ENCODE peak calls at places on chromosomes 16 and 17, in nine cellular contexts. I is ovary, O is uterus, V is endothelial cell of umbilical vein, U is IMR-90, C is epithelial cell of esophagus, Y is prostate gland, L is body of pancreas, Z is heart right ventricle. P is an unnamed sample.

GRCh38 chr16:57486858-57487834 is 853 bp upstream of the DOK4 start:
- DNase-seq in O (no peak), U (no peak), L (no peak), I (no peak), Y (no peak), C (no peak), Z (no peak), V (no peak), P (no peak)

GRCh38 chr17:46995841-46996571 is 17.0 kb upstream of the RPRML start:
- DNase-seq in U (peak; percentile 59), V (peak; percentile 65), Y (no peak), C (peak; percentile 64), O (no peak), Z (no peak), I (no peak), L (no peak), P (no peak)

GRCh38 chr16:19382887-19383816 is 34.5 kb upstream of the TMC5 start:
- DNase-seq in Z (no peak), U (no peak), O (no peak), L (no peak), I (no peak), Y (no peak), C (no peak), V (no peak), P (no peak)

GRCh38 chr17:19645608-19646250 is 2.8 kb upstream of the ALDH3A2 start:
- DNase-seq in V (peak; percentile 7), O (peak; percentile 25), Z (peak; percentile 20), U (no peak), I (no peak), L (no peak), C (no peak), Y (no peak), P (peak; percentile 70)

GRCh38 chr16:17461951-17462729 is 8.6 kb downstream of the XYLT1 start:
- DNase-seq in I (no peak), Y (no peak), O (no peak), U (no peak), C (no peak), V (no peak), Z (no peak), L (no peak), P (peak; percentile 38)

GRCh38 chr16:56886826-56887225 is 21.8 kb downstream of the SLC12A3 start:
- DNase-seq in L (no peak), I (no peak), Z (no peak), O (no peak), U (no peak), Y (no peak), C (no peak), V (no peak), P (no peak)

GRCh38 chr17:66636111-66636510 is 198.8 kb upstream of the CACNG5 start:
- DNase-seq in L (no peak), U (peak; percentile 87), I (no peak), C (peak; percentile 77), O (no peak), V (no peak), Y (no peak), Z (no peak), P (no peak)

GRCh38 chr17:79633154-79633553 is 22.3 kb upstream of the RBFOX3 start:
- DNase-seq in O (peak; percentile 4), L (no peak), I (no peak), C (no peak), Y (no peak), U (no peak), V (no peak), Z (no peak), P (peak; percentile 6)

GRCh38 chr16:1990336-1991134 is 765 bp downstream of the SYNGR3 start:
- DNase-seq in I (no peak), Y (no peak), U (no peak), Z (peak; percentile 20), L (peak; percentile 66), C (no peak), O (no peak), V (no peak), P (peak; percentile 77)

GRCh38 chr17:76404976-76405563 is 20.7 kb downstream of the SPHK1 start:
- DNase-seq in O (no peak), Z (peak; percentile 63), V (no peak), C (no peak), U (no peak), L (peak; percentile 9), I (peak; percentile 72), Y (no peak), P (no peak)

GRCh38 chr17:70483624-70484023 is 314.3 kb downstream of the KCNJ2 start:
- DNase-seq in L (no peak), Y (no peak), C (no peak), U (no peak), Z (no peak), V (no peak), I (no peak), O (no peak), P (no peak)

GRCh38 chr17:73118139-73118538 is 25.7 kb upstream of the SLC39A11 start:
- DNase-seq in I (no peak), Y (no peak), O (no peak), L (no peak), U (no peak), C (no peak), V (no peak), Z (no peak), P (no peak)

GRCh38 chr17:29148257-29148789 is 31.9 kb downstream of the MYO18A start:
- DNase-seq in L (no peak), O (no peak), I (no peak), V (no peak), Z (no peak), U (no peak), Y (no peak), C (no peak), P (no peak)

GRCh38 chr16:64412578-64413280 is 709.1 kb downstream of the CDH11 start:
- DNase-seq in Z (no peak), O (no peak), L (no peak), I (no peak), U (peak; percentile 69), C (peak; percentile 60), Y (no peak), V (no peak), P (no peak)

GRCh38 chr16:9469512-9469911 is 378.1 kb downstream of the HAPSTR1 start:
- DNase-seq in O (no peak), Z (no peak), Y (no peak), L (no peak), I (no peak), C (peak; percentile 27), V (no peak), U (no peak), P (no peak)

GRCh38 chr17:3754458-3755334 is 31.0 kb downstream of the HASPIN start:
- DNase-seq in C (peak; percentile 99), U (no peak), O (no peak), Y (peak; percentile 96), L (peak; percentile 99), I (peak; percentile 39), Z (no peak), V (no peak), P (peak; percentile 96)

GRCh38 chr17:59859444-59860025 is 33.2 kb downstream of the TUBD1 start:
- DNase-seq in Z (no peak), C (peak; percentile 67), V (peak; percentile 76), U (peak; percentile 78), Y (no peak), I (no peak), O (no peak), L (no peak), P (no peak)

GRCh38 chr17:44004077-44004760 is at the start of gene NAGS:
- DNase-seq in C (peak; percentile 42), Y (no peak), V (no peak), O (no peak), I (peak; percentile 24), Z (no peak), U (no peak), L (no peak), P (peak; percentile 14)

GRCh38 chr17:74643826-74644225 is 20.3 kb upstream of the CD300E start:
- DNase-seq in Z (no peak), L (no peak), Y (no peak), C (no peak), U (no peak), I (no peak), V (no peak), O (no peak), P (no peak)

GRCh38 chr16:3113765-3114479 is 1.5 kb downstream of the ZNF205 start:
- DNase-seq in C (no peak), O (no peak), U (peak; percentile 56), I (no peak), V (no peak), Y (no peak), L (no peak), Z (no peak), P (no peak)
- TF ChIP-seq CTCF in C (no peak), O (no peak), U (no peak), I (no peak), V (no peak), Y (no peak), L (no peak), Z (no peak), P (no peak)

GRCh38 chr16:658679-659571 is 9.0 kb upstream of the RHOT2 start:
- DNase-seq in L (no peak), Y (no peak), U (no peak), O (no peak), I (no peak), V (no peak), Z (no peak), C (no peak), P (no peak)
- TF ChIP-seq CTCF in L (no peak), Y (no peak), U (no peak), O (no peak), I (no peak), V (peak; percentile 17), Z (no peak), C (no peak), P (no peak)

GRCh38 chr17:63440127-63440769 is 5.9 kb downstream of the CYB561 start:
- DNase-seq in U (no peak), Y (no peak), O (no peak), I (no peak), C (no peak), V (no peak), L (no peak), Z (no peak), P (peak; percentile 23)
- TF ChIP-seq CTCF in U (no peak), Y (no peak), O (no peak), I (no peak), C (no peak), V (no peak), L (no peak), Z (no peak), P (no peak)

GRCh38 chr16:85635545-85636140 is 22.5 kb downstream of the GSE1 start:
- DNase-seq in Z (no peak), O (no peak), I (no peak), L (peak; percentile 85), U (no peak), Y (no peak), V (no peak), C (peak; percentile 79), P (no peak)

GRCh38 chr16:85633438-85633743 is 20.3 kb downstream of the GSE1 start:
- DNase-seq in U (no peak), C (no peak), Z (no peak), L (no peak), Y (no peak), O (no peak), V (no peak), I (no peak), P (no peak)

GRCh38 chr16:85636234-85636812 is 23.2 kb downstream of the GSE1 start:
- DNase-seq in Y (no peak), C (no peak), U (peak; percentile 12), O (no peak), L (no peak), I (no peak), Z (no peak), V (no peak), P (no peak)

GRCh38 chr16:85633888-85634287 is 20.8 kb downstream of the GSE1 start:
- DNase-seq in U (no peak), O (no peak), Y (no peak), V (no peak), Z (no peak), I (no peak), C (no peak), L (no peak), P (no peak)

GRCh38 chr16:85634747-85635544 is 21.8 kb downstream of the GSE1 start:
- DNase-seq in U (no peak), Z (no peak), L (no peak), Y (no peak), V (no peak), O (no peak), C (peak; percentile 9), I (no peak), P (no peak)
- TF ChIP-seq CTCF in U (peak; percentile 9), Z (no peak), L (peak; percentile 15), Y (no peak), V (peak; percentile 6), O (no peak), C (peak; percentile 26), I (no peak), P (no peak)